ENCODE peak calls at places on chromosome 15, in four cellular contexts. C is left ventricle myocardium inferior, X is A673, I is Calu3. T is an unnamed sample.

GRCh38 chr15:27086146-27086545 is 115.2 kb downstream of the GABRG3 start:
- DNase-seq in C (no peak), I (no peak), X (no peak), T (no peak)

GRCh38 chr15:29819979-29820801 is 2.1 kb downstream of the TJP1 start:
- DNase-seq in I (no peak), X (no peak), C (no peak), T (no peak)

GRCh38 chr15:55407631-55407948 is 569 bp downstream of the CCPG1 start:
- DNase-seq in I (no peak), X (no peak), C (no peak), T (no peak)

GRCh38 chr15:41856716-41857115 is 18.1 kb downstream of the PLA2G4B start:
- DNase-seq in C (no peak), I (no peak), X (no peak), T (no peak)

GRCh38 chr15:38690737-38691332 is 126.2 kb upstream of the RASGRP1 start:
- DNase-seq in C (peak; percentile 17), I (peak; percentile 62), X (peak; percentile 77), T (no peak)

GRCh38 chr15:32855942-32856341 is 138.1 kb downstream of the GREM1 start:
- DNase-seq in I (peak; percentile 24), X (peak; percentile 81), C (no peak), T (no peak)

GRCh38 chr15:76470691-76471090 is 134.1 kb downstream of the ISL2 start:
- DNase-seq in C (no peak), I (no peak), X (no peak), T (no peak)

GRCh38 chr15:83436513-83437158 is 10.5 kb upstream of the SH3GL3 start:
- DNase-seq in C (no peak), X (peak; percentile 74), I (peak; percentile 25), T (no peak)

GRCh38 chr15:35374661-35375060 is 171.3 kb downstream of the DPH6 start:
- DNase-seq in X (no peak), I (no peak), C (no peak), T (no peak)

GRCh38 chr15:90691369-90691768 is 25.8 kb upstream of the BLM start:
- DNase-seq in I (no peak), C (no peak), X (no peak), T (no peak)

GRCh38 chr15:94671845-94672524 is 440.6 kb downstream of the MCTP2 start:
- DNase-seq in C (no peak), I (no peak), X (peak; percentile 55), T (no peak)

GRCh38 chr15:76034111-76034510 is 21.9 kb upstream of the NRG4 start:
- DNase-seq in X (no peak), C (no peak), I (no peak), T (no peak)

GRCh38 chr15:60520825-60521368 is 42.0 kb upstream of the ICE2 start:
- DNase-seq in I (peak; percentile 82), C (peak; percentile 50), X (peak; percentile 78), T (no peak)

GRCh38 chr15:88401972-88402656 is 65.1 kb downstream of the MRPL46 start:
- DNase-seq in I (no peak), X (peak; percentile 26), C (peak; percentile 74), T (no peak)

GRCh38 chr15:51403072-51403878 is 61.8 kb downstream of the GLDN start:
- DNase-seq in X (peak; percentile 62), I (peak; percentile 37), C (no peak), T (no peak)

GRCh38 chr15:91348812-91349500 is 248.9 kb downstream of the SV2B start:
- DNase-seq in I (no peak), C (no peak), X (no peak), T (no peak)

GRCh38 chr15:91855684-91856553 is 2.4 kb downstream of the SLCO3A1 start:
- DNase-seq in I (peak; percentile 86), C (no peak), X (peak; percentile 31), T (no peak)

GRCh38 chr15:58852347-58852746 is 81.1 kb downstream of the SLTM start:
- DNase-seq in C (no peak), I (no peak), X (peak; percentile 17), T (no peak)

GRCh38 chr15:59138243-59138642 is 33.3 kb downstream of the CCNB2 start:
- DNase-seq in X (peak; percentile 53), C (no peak), I (peak; percentile 84), T (no peak)

GRCh38 chr15:60673918-60674558 is 195.1 kb upstream of the ICE2 start:
- DNase-seq in C (no peak), X (peak; percentile 62), I (peak; percentile 77), T (no peak)

GRCh38 chr15:39581501-39582285 is 814 bp downstream of the THBS1 start:
- DNase-seq in C (peak; percentile 50), X (no peak), I (peak; percentile 67), T (no peak)

GRCh38 chr15:90929709-90930019 is 2.7 kb downstream of the HDDC3 start:
- DNase-seq in C (no peak), I (no peak), X (no peak), T (no peak)

GRCh38 chr15:42133892-42134502 is 22.4 kb downstream of the PLA2G4F start:
- DNase-seq in I (peak; percentile 76), X (peak; percentile 65), C (no peak), T (no peak)

DNA sequence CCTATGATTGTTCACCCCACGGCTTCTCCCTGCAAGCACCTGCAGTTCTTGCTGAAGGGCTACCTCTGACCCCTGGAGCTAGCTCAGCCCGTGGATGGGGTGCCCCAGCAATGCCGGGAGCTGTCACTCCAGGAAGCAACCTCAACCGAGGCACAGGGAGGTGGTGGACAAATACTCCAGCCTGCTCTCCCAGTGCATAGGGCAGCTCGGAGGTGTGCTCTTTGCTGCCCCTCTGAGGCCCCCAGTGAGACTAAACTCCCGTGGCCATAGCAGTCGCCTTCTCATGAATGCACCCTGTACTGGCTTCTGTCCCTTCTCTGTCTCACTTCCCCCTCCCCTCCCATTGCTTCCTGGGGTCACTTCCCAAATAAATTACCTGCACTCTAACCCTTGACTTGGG is 48.5 kb downstream of the LINGO1 start:
- DNase-seq in I (peak; percentile 36), X (no peak), C (no peak), T (no peak)
- TF ChIP-seq CTCF in I (peak; percentile 14), X (peak; percentile 33), C (peak; percentile 47), T (peak; percentile 54)

DNA sequence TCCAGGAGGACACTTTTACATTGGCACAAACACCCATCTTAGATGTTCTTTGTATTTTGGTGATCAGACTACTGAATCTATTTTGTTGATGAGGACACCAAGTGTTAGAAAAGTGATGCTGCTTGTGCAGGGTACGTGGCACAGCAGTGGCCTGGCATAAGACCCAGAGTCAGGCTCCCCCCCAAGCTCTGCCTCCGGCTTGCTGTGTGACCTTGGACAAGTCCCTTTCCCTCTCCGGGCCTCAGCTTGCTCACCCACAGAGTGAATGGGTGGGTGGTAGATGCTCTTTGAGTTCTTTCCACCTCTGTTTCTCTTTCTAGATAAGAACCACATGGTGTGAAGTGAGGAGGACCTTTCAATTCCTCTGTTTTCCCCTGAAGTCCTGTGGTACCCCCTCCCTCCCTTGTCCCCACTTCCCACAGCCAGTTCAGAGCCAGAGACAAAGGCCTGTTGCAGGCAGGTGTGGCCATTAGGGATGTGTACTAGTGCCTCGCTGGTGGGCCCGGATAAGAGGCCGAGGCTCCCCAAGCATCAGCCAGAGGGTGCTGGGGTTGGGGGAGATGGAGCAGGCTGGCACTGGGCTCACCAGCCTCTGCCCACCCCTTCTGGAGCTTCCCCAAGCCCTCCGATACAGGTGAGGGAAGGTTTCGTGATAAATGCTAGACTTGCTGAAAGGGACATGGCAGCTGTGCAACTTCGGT is 43.6 kb downstream of the SMAD6 start:
- DNase-seq in C (no peak), I (no peak), X (no peak), T (no peak)
- TF ChIP-seq CTCF in C (no peak), I (no peak), X (no peak), T (no peak)

DNA sequence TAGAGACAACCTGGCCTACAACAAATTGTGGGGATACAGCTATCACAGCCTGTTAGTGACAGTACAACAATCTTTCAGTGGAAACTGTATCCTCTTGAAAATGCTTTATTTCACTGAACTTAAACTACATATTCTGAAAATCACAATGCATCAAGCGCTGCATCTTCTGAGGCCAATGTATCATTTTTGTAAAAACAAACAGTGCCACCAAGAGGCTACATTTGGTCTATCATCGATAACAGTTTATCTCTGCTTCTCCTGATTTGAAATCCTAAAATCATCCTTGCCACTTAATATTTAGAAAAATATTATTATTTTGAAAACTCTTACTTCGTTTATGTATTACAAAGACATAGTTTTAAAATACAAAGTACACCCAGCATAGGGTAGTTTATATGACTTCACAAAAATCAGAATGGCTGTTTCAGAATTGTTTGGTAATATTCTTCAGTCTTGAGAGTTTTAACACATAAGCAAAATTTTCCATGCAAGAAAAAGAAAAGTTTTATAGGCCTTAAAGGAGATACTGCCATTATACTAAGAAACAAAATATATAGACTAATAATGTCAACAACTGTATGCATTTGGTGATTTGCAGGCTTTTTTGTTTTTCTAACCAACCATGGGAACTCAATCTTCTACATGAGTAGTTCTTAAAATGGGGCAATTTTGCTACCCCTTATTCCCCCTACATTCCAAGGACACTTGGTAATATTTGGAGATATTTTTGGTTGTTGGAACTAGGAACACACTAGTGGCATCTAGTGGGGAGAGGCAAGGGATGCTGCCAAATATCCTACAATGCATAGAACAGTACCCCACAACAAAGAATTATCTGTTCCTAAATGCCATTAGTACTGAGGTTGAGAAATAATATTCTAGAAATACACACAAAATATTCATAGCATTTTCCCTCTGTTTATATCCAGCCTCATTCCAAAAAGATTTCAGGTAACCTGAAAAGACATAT is 42.3 kb downstream of the WDR72 start:
- DNase-seq in C (no peak), X (peak; percentile 14), I (no peak), T (no peak)
- TF ChIP-seq CTCF in C (peak; percentile 50), X (peak; percentile 46), I (peak; percentile 19), T (peak; percentile 70)

GRCh38 chr15:49604625-49605409 is 15.8 kb downstream of the FAM227B start:
- DNase-seq in X (no peak), I (no peak), C (no peak), T (no peak)

GRCh38 chr15:49605588-49605987 is 15.0 kb downstream of the FAM227B start:
- DNase-seq in C (no peak), I (no peak), X (no peak), T (no peak)

GRCh38 chr15:49610166-49610918 is 10.3 kb downstream of the FAM227B start:
- DNase-seq in C (no peak), I (no peak), X (no peak), T (no peak)

DNA sequence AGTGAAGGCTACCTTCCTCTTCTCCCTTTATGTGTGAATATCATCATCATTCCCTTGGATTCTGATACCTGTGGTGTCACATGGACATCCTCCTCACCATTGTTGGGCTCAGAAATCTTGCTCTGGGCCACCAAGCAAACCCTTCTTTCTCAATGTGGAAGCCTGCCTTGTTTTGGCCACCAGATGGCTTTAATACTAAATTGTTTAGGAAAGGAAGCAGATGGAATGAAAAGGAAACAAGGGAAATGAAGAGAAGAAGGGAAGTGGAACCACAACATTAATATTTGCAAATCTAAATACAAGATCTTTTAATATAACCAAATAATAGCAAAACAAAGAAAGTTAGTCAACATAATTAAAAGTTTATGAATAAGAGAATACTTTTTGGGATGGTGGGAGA is 14.0 kb downstream of the FAM227B start:
- DNase-seq in X (no peak), C (no peak), I (no peak), T (no peak)
- TF ChIP-seq CTCF in X (no peak), C (no peak), I (no peak), T (no peak)

GRCh38 chr15:40702077-40702476 is 7.1 kb downstream of the RAD51 start:
- DNase-seq in X (peak; percentile 53), C (no peak), I (no peak), T (no peak)
- TF ChIP-seq CTCF in X (peak; percentile 46), C (no peak), I (no peak), T (peak; percentile 52)

GRCh38 chr15:100985401-100985800 is 66.2 kb downstream of the LRRK1 start:
- DNase-seq in I (no peak), X (no peak), C (no peak), T (no peak)
- TF ChIP-seq CTCF in I (no peak), X (no peak), C (no peak), T (no peak)

T was measured in type B pancreatic cell.